ENCODE peak calls at places on chromosomes 13 and 19, in four cellular contexts. One of them, this sample, is unnamed.
A peak's percentile ranks its signal among the peaks of the same experiment; 100 is the strongest.

GRCh38 chr19:47766670-47767069 is 11.8 kb upstream of the SELENOW start:
- DNase-seq in hypothalamus: no peak
- DNase-seq in adipocyte: no peak
- DNase-seq in fibroblast of mammary gland: no peak
- DNase-seq in this sample: no peak

GRCh38 chr19:47158879-47159509 is 28.4 kb downstream of the SAE1 start:
- DNase-seq in fibroblast of mammary gland: no peak
- DNase-seq in adipocyte: no peak
- DNase-seq in hypothalamus: no peak
- DNase-seq in this sample: peak; percentile 74

GRCh38 chr13:25371608-25372274 is at the start of gene ATP8A2:
- DNase-seq in hypothalamus: no peak
- DNase-seq in fibroblast of mammary gland: no peak
- DNase-seq in adipocyte: peak; percentile 50
- DNase-seq in this sample: no peak

GRCh38 chr13:78376822-78377221 is 226.5 kb downstream of the POU4F1 start:
- DNase-seq in hypothalamus: no peak
- DNase-seq in adipocyte: no peak
- DNase-seq in fibroblast of mammary gland: no peak
- DNase-seq in this sample: no peak

GRCh38 chr19:38062959-38063786 is 156.2 kb downstream of the SIPA1L3 start:
- DNase-seq in hypothalamus: no peak
- DNase-seq in adipocyte: no peak
- DNase-seq in fibroblast of mammary gland: peak; percentile 22
- DNase-seq in this sample: no peak

GRCh38 chr13:113995051-113995601 is 21.2 kb upstream of the C13orf46 start:
- DNase-seq in fibroblast of mammary gland: no peak
- DNase-seq in adipocyte: no peak
- DNase-seq in hypothalamus: no peak
- DNase-seq in this sample: no peak

GRCh38 chr19:46608581-46609345 is 7.6 kb downstream of the CALM3 start:
- DNase-seq in hypothalamus: no peak
- DNase-seq in fibroblast of mammary gland: no peak
- DNase-seq in adipocyte: no peak
- DNase-seq in this sample: no peak

GRCh38 chr13:44022196-44022595 is 142.5 kb downstream of the LACC1 start:
- DNase-seq in adipocyte: no peak
- DNase-seq in fibroblast of mammary gland: no peak
- DNase-seq in hypothalamus: no peak
- DNase-seq in this sample: peak; percentile 68

GRCh38 chr19:4445963-4446668 is 11.5 kb downstream of the UBXN6 start:
- DNase-seq in adipocyte: no peak
- DNase-seq in fibroblast of mammary gland: no peak
- DNase-seq in hypothalamus: no peak
- DNase-seq in this sample: no peak

GRCh38 chr13:32838985-32839384 is 177.2 kb upstream of the KL start:
- DNase-seq in adipocyte: peak; percentile 27
- DNase-seq in hypothalamus: no peak
- DNase-seq in fibroblast of mammary gland: no peak
- DNase-seq in this sample: peak; percentile 34

GRCh38 chr13:112466132-112467025 is 90.2 kb downstream of the SPACA7 start:
- DNase-seq in fibroblast of mammary gland: no peak
- DNase-seq in hypothalamus: no peak
- DNase-seq in adipocyte: no peak
- DNase-seq in this sample: no peak

GRCh38 chr13:107360010-107360409 is 792.1 kb upstream of the ARGLU1 start:
- DNase-seq in fibroblast of mammary gland: no peak
- DNase-seq in hypothalamus: no peak
- DNase-seq in adipocyte: no peak
- DNase-seq in this sample: no peak

GRCh38 chr13:19090495-19090894 is 91.1 kb downstream of the TUBA3C start:
- DNase-seq in fibroblast of mammary gland: no peak
- DNase-seq in hypothalamus: no peak
- DNase-seq in adipocyte: no peak
- DNase-seq in this sample: no peak

GRCh38 chr19:18995804-18996241 is 37.5 kb downstream of the SUGP2 start:
- DNase-seq in fibroblast of mammary gland: peak; percentile 91
- DNase-seq in hypothalamus: peak; percentile 8
- DNase-seq in adipocyte: peak; percentile 88
- DNase-seq in this sample: peak; percentile 88

GRCh38 chr19:40685563-40685962 is 4.9 kb downstream of the NUMBL start:
- DNase-seq in fibroblast of mammary gland: peak; percentile 38
- DNase-seq in hypothalamus: no peak
- DNase-seq in adipocyte: no peak
- DNase-seq in this sample: no peak

GRCh38 chr19:2250765-2251576 is 1.8 kb downstream of the AMH start:
- DNase-seq in fibroblast of mammary gland: no peak
- DNase-seq in adipocyte: peak; percentile 31
- DNase-seq in hypothalamus: no peak
- DNase-seq in this sample: no peak

GRCh38 chr19:10898633-10899032 is 27.3 kb downstream of the CARM1 start:
- DNase-seq in adipocyte: no peak
- DNase-seq in fibroblast of mammary gland: no peak
- DNase-seq in hypothalamus: no peak
- DNase-seq in this sample: no peak

GRCh38 chr13:76297331-76297730 is 588.9 kb downstream of the KCTD12 start:
- DNase-seq in fibroblast of mammary gland: no peak
- DNase-seq in adipocyte: no peak
- DNase-seq in hypothalamus: no peak
- DNase-seq in this sample: no peak

GRCh38 chr19:48553676-48554384 is 1.9 kb downstream of the SULT2B1 start:
- DNase-seq in hypothalamus: no peak
- DNase-seq in adipocyte: peak; percentile 70
- DNase-seq in fibroblast of mammary gland: peak; percentile 87
- DNase-seq in this sample: peak; percentile 79

GRCh38 chr19:45901432-45901903 is 945 bp downstream of the MYPOP start:
- DNase-seq in fibroblast of mammary gland: peak; percentile 44
- DNase-seq in adipocyte: peak; percentile 87
- DNase-seq in hypothalamus: no peak
- DNase-seq in this sample: peak; percentile 73

GRCh38 chr19:15292847-15293582 is 39.3 kb downstream of the BRD4 start:
- DNase-seq in hypothalamus: no peak
- DNase-seq in fibroblast of mammary gland: no peak
- DNase-seq in adipocyte: peak; percentile 48
- DNase-seq in this sample: no peak

GRCh38 chr19:1244693-1245451 is 3.3 kb downstream of the ATP5F1D start:
- DNase-seq in fibroblast of mammary gland: no peak
- DNase-seq in hypothalamus: peak; percentile 22
- DNase-seq in adipocyte: no peak
- DNase-seq in this sample: no peak

GRCh38 chr19:4585556-4585955 is 26.1 kb upstream of the SEMA6B start:
- DNase-seq in hypothalamus: no peak
- DNase-seq in fibroblast of mammary gland: no peak
- DNase-seq in adipocyte: no peak
- DNase-seq in this sample: no peak

GRCh38 chr19:44757735-44758505 is 9.4 kb downstream of the BCL3 start:
- DNase-seq in hypothalamus: no peak
- DNase-seq in fibroblast of mammary gland: peak; percentile 73
- DNase-seq in adipocyte: no peak
- DNase-seq in this sample: peak; percentile 74

GRCh38 chr19:41356984-41357739 is 3.4 kb upstream of the TGFB1 start:
- DNase-seq in adipocyte: no peak
- DNase-seq in hypothalamus: no peak
- DNase-seq in fibroblast of mammary gland: no peak
- DNase-seq in this sample: no peak

This sample was measured in iris pigment epithelial cell.